ENCODE peak calls at places on chromosomes 16 and 17, in ten cellular contexts. One of them, this sample, is unnamed.
A peak's percentile ranks its signal among the peaks of the same experiment; 100 is the strongest.

GRCh38 chr16:3149630-3150345 is 15.0 kb downstream of the ZNF213 start:
- DNase-seq in mammary epithelial cell: no peak
- DNase-seq in fibroblast of mammary gland: peak; percentile 53
- DNase-seq in left lung: peak; percentile 92
- DNase-seq in lower leg skin: peak; percentile 94
- DNase-seq in suprapubic skin: peak; percentile 89
- DNase-seq in coronary artery: peak; percentile 80
- DNase-seq in IMR-90: peak; percentile 42
- DNase-seq in uterus: peak; percentile 60
- DNase-seq in sigmoid colon: peak; percentile 83
- DNase-seq in this sample: no peak

GRCh38 chr16:3554351-3554928 is 22.8 kb downstream of the NLRC3 start:
- DNase-seq in mammary epithelial cell: no peak
- DNase-seq in fibroblast of mammary gland: no peak
- DNase-seq in left lung: peak; percentile 31
- DNase-seq in lower leg skin: no peak
- DNase-seq in suprapubic skin: no peak
- DNase-seq in coronary artery: no peak
- DNase-seq in IMR-90: no peak
- DNase-seq in uterus: no peak
- DNase-seq in sigmoid colon: no peak
- DNase-seq in this sample: no peak

GRCh38 chr17:2056221-2057129 is 1.6 kb downstream of the HIC1 start:
- DNase-seq in mammary epithelial cell: no peak
- DNase-seq in fibroblast of mammary gland: no peak
- DNase-seq in left lung: peak; percentile 92
- DNase-seq in lower leg skin: no peak
- DNase-seq in suprapubic skin: peak; percentile 64
- DNase-seq in coronary artery: no peak
- DNase-seq in IMR-90: peak; percentile 64
- DNase-seq in uterus: no peak
- DNase-seq in sigmoid colon: peak; percentile 75
- DNase-seq in this sample: no peak

GRCh38 chr17:74921045-74921681 is 1.9 kb downstream of the USH1G start:
- DNase-seq in mammary epithelial cell: peak; percentile 27
- DNase-seq in fibroblast of mammary gland: no peak
- DNase-seq in left lung: no peak
- DNase-seq in lower leg skin: no peak
- DNase-seq in suprapubic skin: no peak
- DNase-seq in coronary artery: no peak
- DNase-seq in IMR-90: no peak
- DNase-seq in uterus: peak; percentile 36
- DNase-seq in sigmoid colon: no peak
- DNase-seq in this sample: no peak

GRCh38 chr16:10205688-10206087 is 23.5 kb upstream of the GRIN2A start:
- DNase-seq in mammary epithelial cell: peak; percentile 85
- DNase-seq in fibroblast of mammary gland: no peak
- DNase-seq in left lung: no peak
- DNase-seq in lower leg skin: no peak
- DNase-seq in suprapubic skin: no peak
- DNase-seq in coronary artery: no peak
- DNase-seq in IMR-90: no peak
- DNase-seq in uterus: no peak
- DNase-seq in sigmoid colon: no peak
- DNase-seq in this sample: no peak

GRCh38 chr16:5905935-5906334 is 808.3 kb upstream of the EEF2KMT start:
- DNase-seq in mammary epithelial cell: peak; percentile 91
- DNase-seq in fibroblast of mammary gland: no peak
- DNase-seq in left lung: no peak
- DNase-seq in lower leg skin: no peak
- DNase-seq in suprapubic skin: no peak
- DNase-seq in coronary artery: no peak
- DNase-seq in IMR-90: no peak
- DNase-seq in uterus: no peak
- DNase-seq in sigmoid colon: no peak
- DNase-seq in this sample: no peak

GRCh38 chr17:20998571-20999043 is 44.2 kb downstream of the USP22 start:
- DNase-seq in mammary epithelial cell: no peak
- DNase-seq in fibroblast of mammary gland: no peak
- DNase-seq in left lung: no peak
- DNase-seq in lower leg skin: no peak
- DNase-seq in suprapubic skin: no peak
- DNase-seq in coronary artery: no peak
- DNase-seq in IMR-90: no peak
- DNase-seq in uterus: no peak
- DNase-seq in sigmoid colon: no peak
- DNase-seq in this sample: no peak

GRCh38 chr16:19520861-19521331 is 1.0 kb downstream of the GDE1 start:
- DNase-seq in mammary epithelial cell: peak; percentile 78
- DNase-seq in fibroblast of mammary gland: peak; percentile 74
- DNase-seq in left lung: no peak
- DNase-seq in lower leg skin: no peak
- DNase-seq in suprapubic skin: no peak
- DNase-seq in coronary artery: no peak
- DNase-seq in IMR-90: peak; percentile 54
- DNase-seq in uterus: no peak
- DNase-seq in sigmoid colon: no peak
- DNase-seq in this sample: no peak

GRCh38 chr16:29315916-29316517 is 90.5 kb downstream of the NPIPB11 start:
- DNase-seq in mammary epithelial cell: no peak
- DNase-seq in fibroblast of mammary gland: no peak
- DNase-seq in left lung: peak; percentile 37
- DNase-seq in lower leg skin: peak; percentile 75
- DNase-seq in suprapubic skin: no peak
- DNase-seq in coronary artery: no peak
- DNase-seq in IMR-90: no peak
- DNase-seq in uterus: no peak
- DNase-seq in sigmoid colon: peak; percentile 27
- DNase-seq in this sample: no peak

GRCh38 chr16:46632778-46633733 is 11.9 kb upstream of the SHCBP1 start:
- DNase-seq in mammary epithelial cell: no peak
- DNase-seq in fibroblast of mammary gland: no peak
- DNase-seq in left lung: no peak
- DNase-seq in lower leg skin: no peak
- DNase-seq in suprapubic skin: no peak
- DNase-seq in coronary artery: no peak
- DNase-seq in IMR-90: no peak
- DNase-seq in uterus: no peak
- DNase-seq in sigmoid colon: no peak
- DNase-seq in this sample: no peak

DNA sequence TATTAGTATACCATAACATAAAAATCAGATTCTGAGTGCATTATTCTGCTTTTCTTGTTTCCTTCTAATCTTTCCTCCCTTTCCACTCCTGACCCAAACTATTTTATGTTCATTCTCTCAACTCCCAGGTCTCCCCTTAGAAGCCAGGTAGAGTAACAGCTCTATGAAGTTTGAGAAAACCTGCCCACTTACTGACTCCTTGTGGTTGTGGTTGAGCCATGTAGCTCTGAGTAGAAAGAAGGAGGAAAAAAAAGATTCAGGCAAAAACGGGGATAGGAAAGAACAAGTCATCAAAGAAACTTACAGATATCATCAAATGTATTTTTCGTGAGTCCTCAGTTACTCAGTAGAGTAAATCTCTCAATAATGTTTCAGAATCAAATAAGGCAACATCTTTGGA is 216.7 kb downstream of the PMP22 start:
- DNase-seq in mammary epithelial cell: peak; percentile 4
- DNase-seq in fibroblast of mammary gland: no peak
- DNase-seq in left lung: no peak
- DNase-seq in lower leg skin: no peak
- DNase-seq in suprapubic skin: no peak
- DNase-seq in coronary artery: no peak
- DNase-seq in IMR-90: no peak
- DNase-seq in uterus: no peak
- DNase-seq in sigmoid colon: no peak
- DNase-seq in this sample: no peak
- TF ChIP-seq CTCF in mammary epithelial cell: no peak
- TF ChIP-seq CTCF in fibroblast of mammary gland: no peak
- TF ChIP-seq CTCF in left lung: no peak
- TF ChIP-seq CTCF in lower leg skin: no peak
- TF ChIP-seq CTCF in suprapubic skin: no peak
- TF ChIP-seq CTCF in coronary artery: no peak
- TF ChIP-seq CTCF in IMR-90: no peak
- TF ChIP-seq CTCF in uterus: no peak
- TF ChIP-seq CTCF in sigmoid colon: no peak
- TF ChIP-seq CTCF in this sample: no peak

DNA sequence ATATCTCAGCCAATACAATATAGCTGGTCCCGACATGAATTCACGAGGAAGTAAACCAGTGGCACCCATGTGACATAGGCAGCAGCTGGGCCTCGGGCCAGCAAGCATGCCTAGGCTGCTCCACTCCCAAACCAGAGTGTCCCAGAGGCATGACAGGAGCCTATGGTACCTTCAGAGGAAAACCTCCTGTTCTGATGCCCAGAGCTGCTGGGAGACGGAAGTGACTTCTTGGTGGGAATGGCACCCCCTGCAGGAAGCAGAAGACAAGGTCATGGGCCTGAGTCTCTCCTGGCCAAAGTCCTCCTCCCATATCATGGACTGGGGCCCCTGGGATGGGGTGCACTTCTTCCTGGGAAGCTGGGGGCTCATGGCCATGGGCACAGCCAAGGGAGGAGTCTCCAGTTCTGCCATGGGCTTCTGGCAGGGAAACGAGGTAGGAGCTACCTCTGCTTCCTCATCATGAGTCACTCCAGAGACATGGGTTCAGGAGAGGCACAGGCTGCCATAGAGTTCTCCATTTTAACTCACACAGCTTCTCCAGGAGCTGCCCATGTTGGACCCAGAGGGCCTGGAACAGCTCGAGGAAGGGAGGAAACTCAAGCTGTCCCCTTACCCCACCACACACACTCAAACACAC is 13.4 kb downstream of the FBF1 start:
- DNase-seq in mammary epithelial cell: peak; percentile 9
- DNase-seq in fibroblast of mammary gland: peak; percentile 23
- DNase-seq in left lung: peak; percentile 74
- DNase-seq in lower leg skin: no peak
- DNase-seq in suprapubic skin: no peak
- DNase-seq in coronary artery: no peak
- DNase-seq in IMR-90: no peak
- DNase-seq in uterus: no peak
- DNase-seq in sigmoid colon: no peak
- DNase-seq in this sample: no peak
- H3K4me3 ChIP-seq in mammary epithelial cell: no peak overlapping the region
- H3K4me3 ChIP-seq in fibroblast of mammary gland: no peak overlapping the region
- H3K4me3 ChIP-seq in left lung: no peak overlapping the region
- H3K4me3 ChIP-seq in lower leg skin: no peak overlapping the region
- H3K4me3 ChIP-seq in suprapubic skin: no peak overlapping the region
- H3K4me3 ChIP-seq in coronary artery: no peak overlapping the region
- H3K4me3 ChIP-seq in IMR-90: no peak overlapping the region
- H3K4me3 ChIP-seq in uterus: no peak overlapping the region
- H3K4me3 ChIP-seq in sigmoid colon: no peak overlapping the region
- H3K4me3 ChIP-seq in this sample: no peak overlapping the region

GRCh38 chr16:57944961-57945739 is 25.8 kb downstream of the CNGB1 start:
- DNase-seq in mammary epithelial cell: no peak
- DNase-seq in fibroblast of mammary gland: no peak
- DNase-seq in left lung: no peak
- DNase-seq in lower leg skin: no peak
- DNase-seq in suprapubic skin: no peak
- DNase-seq in coronary artery: no peak
- DNase-seq in IMR-90: no peak
- DNase-seq in uterus: no peak
- DNase-seq in sigmoid colon: no peak
- DNase-seq in this sample: no peak
- TF ChIP-seq CTCF in mammary epithelial cell: no peak
- TF ChIP-seq CTCF in fibroblast of mammary gland: no peak
- TF ChIP-seq CTCF in left lung: no peak
- TF ChIP-seq CTCF in lower leg skin: no peak
- TF ChIP-seq CTCF in suprapubic skin: no peak
- TF ChIP-seq CTCF in coronary artery: no peak
- TF ChIP-seq CTCF in IMR-90: no peak
- TF ChIP-seq CTCF in uterus: no peak
- TF ChIP-seq CTCF in sigmoid colon: no peak
- TF ChIP-seq CTCF in this sample: no peak

GRCh38 chr17:42548993-42549755 is 3.5 kb upstream of the HSD17B1 start:
- DNase-seq in mammary epithelial cell: no peak
- DNase-seq in fibroblast of mammary gland: no peak
- DNase-seq in left lung: no peak
- DNase-seq in lower leg skin: no peak
- DNase-seq in suprapubic skin: no peak
- DNase-seq in coronary artery: no peak
- DNase-seq in IMR-90: no peak
- DNase-seq in uterus: no peak
- DNase-seq in sigmoid colon: no peak
- DNase-seq in this sample: no peak

GRCh38 chr17:42544874-42545283 is 7.8 kb upstream of the HSD17B1 start:
- DNase-seq in mammary epithelial cell: no peak
- DNase-seq in fibroblast of mammary gland: no peak
- DNase-seq in left lung: no peak
- DNase-seq in lower leg skin: no peak
- DNase-seq in suprapubic skin: no peak
- DNase-seq in coronary artery: no peak
- DNase-seq in IMR-90: no peak
- DNase-seq in uterus: no peak
- DNase-seq in sigmoid colon: no peak
- DNase-seq in this sample: no peak

GRCh38 chr17:42547001-42547461 is 5.7 kb upstream of the HSD17B1 start:
- DNase-seq in mammary epithelial cell: no peak
- DNase-seq in fibroblast of mammary gland: no peak
- DNase-seq in left lung: no peak
- DNase-seq in lower leg skin: no peak
- DNase-seq in suprapubic skin: no peak
- DNase-seq in coronary artery: no peak
- DNase-seq in IMR-90: no peak
- DNase-seq in uterus: no peak
- DNase-seq in sigmoid colon: no peak
- DNase-seq in this sample: no peak

GRCh38 chr17:42547698-42548069 is 5.0 kb upstream of the HSD17B1 start:
- DNase-seq in mammary epithelial cell: no peak
- DNase-seq in fibroblast of mammary gland: no peak
- DNase-seq in left lung: no peak
- DNase-seq in lower leg skin: no peak
- DNase-seq in suprapubic skin: no peak
- DNase-seq in coronary artery: no peak
- DNase-seq in IMR-90: no peak
- DNase-seq in uterus: no peak
- DNase-seq in sigmoid colon: no peak
- DNase-seq in this sample: no peak

DNA sequence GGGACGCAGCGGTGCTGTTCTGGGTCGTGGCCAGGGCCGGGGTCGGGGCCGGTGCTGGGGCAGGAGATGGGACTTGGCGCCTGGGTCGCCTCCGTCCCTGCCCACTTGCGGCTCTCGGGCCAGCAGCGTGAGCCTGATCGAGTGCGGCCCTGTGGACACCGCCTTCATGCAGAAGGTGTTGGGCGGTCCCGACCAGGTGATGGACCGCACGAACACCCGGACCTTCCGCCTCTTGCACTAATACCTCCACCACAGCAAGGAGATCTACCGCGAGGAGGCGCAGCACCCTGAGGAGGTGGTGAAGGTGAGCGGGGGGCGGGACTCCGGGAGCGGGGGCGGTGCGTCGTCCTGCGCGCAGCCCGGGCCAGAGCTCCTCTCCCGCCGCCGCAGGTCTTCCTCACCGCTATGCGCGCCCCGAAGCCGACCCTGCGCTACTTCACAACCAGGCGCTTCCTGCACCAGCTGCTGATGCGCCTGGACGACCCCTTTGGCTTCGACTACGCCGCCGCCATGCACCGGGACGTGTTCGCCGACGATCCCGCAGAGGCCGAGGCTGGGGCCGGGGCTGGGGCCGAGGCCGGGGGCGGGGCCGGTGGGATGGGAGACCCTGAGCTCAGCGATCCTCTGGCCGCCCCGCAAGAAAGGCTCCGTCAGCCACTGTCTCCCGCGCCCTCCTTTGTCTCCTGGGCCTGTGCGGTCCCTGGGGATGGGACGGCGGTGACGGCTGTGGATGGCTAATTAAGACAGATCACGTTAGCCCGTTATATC is 4.5 kb upstream of the HSD17B1 start:
- DNase-seq in mammary epithelial cell: no peak
- DNase-seq in fibroblast of mammary gland: no peak
- DNase-seq in left lung: peak; percentile 91
- DNase-seq in lower leg skin: no peak
- DNase-seq in suprapubic skin: no peak
- DNase-seq in coronary artery: no peak
- DNase-seq in IMR-90: no peak
- DNase-seq in uterus: no peak
- DNase-seq in sigmoid colon: no peak
- DNase-seq in this sample: no peak
- H3K4me3 ChIP-seq in mammary epithelial cell: peak overlapping the region; percentile 25
- H3K4me3 ChIP-seq in fibroblast of mammary gland: no peak overlapping the region
- H3K4me3 ChIP-seq in left lung: peak overlapping the region; percentile 33
- H3K4me3 ChIP-seq in lower leg skin: no peak overlapping the region
- H3K4me3 ChIP-seq in suprapubic skin: peak overlapping the region; percentile 48
- H3K4me3 ChIP-seq in coronary artery: peak overlapping the region; percentile 28
- H3K4me3 ChIP-seq in IMR-90: no peak overlapping the region
- H3K4me3 ChIP-seq in uterus: peak overlapping the region; percentile 7
- H3K4me3 ChIP-seq in sigmoid colon: no peak overlapping the region
- H3K4me3 ChIP-seq in this sample: peak overlapping the region; percentile 43